ENCODE peak calls at places on chromosomes 5 and 9, in four cellular contexts. L is spleen, G is esophagus muscularis mucosa, P is testis. C is an unnamed sample.

GRCh38 chr9:8115570-8115969 is 316.0 kb upstream of the DMAC1 start:
- DNase-seq in L (no peak), G (no peak), P (no peak), C (no peak)

GRCh38 chr5:117295941-117296340 is 721.3 kb upstream of the SEMA6A start:
- DNase-seq in L (no peak), G (no peak), P (no peak), C (no peak)

GRCh38 chr9:16119261-16119660 is 566.4 kb downstream of the CCDC171 start:
- DNase-seq in L (no peak), G (no peak), P (no peak), C (no peak)

GRCh38 chr9:109733690-109734089 is 46.3 kb upstream of the PALM2AKAP2 start:
- DNase-seq in L (no peak), G (no peak), P (no peak), C (no peak)

GRCh38 chr5:171523781-171524180 is 104.3 kb downstream of the FGF18 start:
- DNase-seq in L (no peak), G (no peak), P (no peak), C (no peak)

GRCh38 chr5:180799902-180800801 is 2.5 kb downstream of the MGAT1 start:
- DNase-seq in L (no peak), G (no peak), P (no peak), C (no peak)

GRCh38 chr5:74063821-74064598 is 438.0 kb downstream of the ARHGEF28 start:
- DNase-seq in L (no peak), G (no peak), P (no peak), C (no peak)

GRCh38 chr9:70085241-70085640 is 41.6 kb downstream of the MAMDC2 start:
- DNase-seq in L (no peak), G (no peak), P (no peak), C (no peak)

GRCh38 chr9:126298319-126298801 is 28.3 kb upstream of the MVB12B start:
- DNase-seq in L (no peak), G (no peak), P (no peak), C (no peak)

GRCh38 chr5:145510324-145510723 is 324.8 kb downstream of the PRELID2 start:
- DNase-seq in L (no peak), G (no peak), P (no peak), C (no peak)

GRCh38 chr9:89710689-89711088 is 105.9 kb downstream of the GADD45G start:
- DNase-seq in L (no peak), G (no peak), P (peak), C (no peak)

GRCh38 chr9:75455444-75455921 is 367.2 kb downstream of the OSTF1 start:
- DNase-seq in L (no peak), G (no peak), P (no peak), C (no peak)

GRCh38 chr9:33884856-33885701 is 68.1 kb downstream of the UBE2R2 start:
- DNase-seq in L (no peak), G (no peak), P (peak), C (no peak)

GRCh38 chr9:5388026-5388806 is 48.5 kb upstream of the RLN1 start:
- DNase-seq in L (no peak), G (no peak), P (no peak), C (no peak)

GRCh38 chr5:77791356-77791755 is 15.2 kb upstream of the TBCA start:
- DNase-seq in L (no peak), G (no peak), P (peak), C (no peak)

GRCh38 chr5:84618262-84618661 is 233.6 kb upstream of the EDIL3 start:
- DNase-seq in L (no peak), G (no peak), P (no peak), C (no peak)

GRCh38 chr5:51544386-51544785 is 161.1 kb downstream of the ISL1 start:
- DNase-seq in L (no peak), G (no peak), P (no peak), C (no peak)

GRCh38 chr5:146340260-146341081 is 1.8 kb downstream of the POU4F3 start:
- DNase-seq in L (no peak), G (no peak), P (peak), C (peak)

GRCh38 chr9:126556560-126557250 is 57.0 kb upstream of the LMX1B start:
- DNase-seq in L (peak), G (no peak), P (no peak), C (no peak)

GRCh38 chr5:157918811-157919742 is 60.1 kb upstream of the CLINT1 start:
- DNase-seq in L (no peak), G (no peak), P (no peak), C (no peak)

GRCh38 chr5:112084149-112084548 is 327.2 kb upstream of the NREP start:
- DNase-seq in L (no peak), G (no peak), P (no peak), C (no peak)

GRCh38 chr5:44952376-44952775 is 143.6 kb downstream of the MRPS30 start:
- DNase-seq in L (no peak), G (no peak), P (peak), C (no peak)

GRCh38 chr5:92050970-92051369 is 667.9 kb upstream of the ARRDC3 start:
- DNase-seq in L (no peak), G (no peak), P (no peak), C (no peak)

GRCh38 chr5:150625831-150626746 is 14.4 kb upstream of the SYNPO start:
- DNase-seq in L (no peak), G (no peak), P (no peak), C (no peak)
- H3K27ac ChIP-seq in L (peak), G (peak), P (peak), C (peak)

GRCh38 chr9:111561165-111561719 is 36.3 kb downstream of the ZNF483 start:
- DNase-seq in L (no peak), G (no peak), P (no peak), C (no peak)
- TF ChIP-seq POLR2A in L (no peak), G (no peak), P (no peak), C (no peak)

DNA sequence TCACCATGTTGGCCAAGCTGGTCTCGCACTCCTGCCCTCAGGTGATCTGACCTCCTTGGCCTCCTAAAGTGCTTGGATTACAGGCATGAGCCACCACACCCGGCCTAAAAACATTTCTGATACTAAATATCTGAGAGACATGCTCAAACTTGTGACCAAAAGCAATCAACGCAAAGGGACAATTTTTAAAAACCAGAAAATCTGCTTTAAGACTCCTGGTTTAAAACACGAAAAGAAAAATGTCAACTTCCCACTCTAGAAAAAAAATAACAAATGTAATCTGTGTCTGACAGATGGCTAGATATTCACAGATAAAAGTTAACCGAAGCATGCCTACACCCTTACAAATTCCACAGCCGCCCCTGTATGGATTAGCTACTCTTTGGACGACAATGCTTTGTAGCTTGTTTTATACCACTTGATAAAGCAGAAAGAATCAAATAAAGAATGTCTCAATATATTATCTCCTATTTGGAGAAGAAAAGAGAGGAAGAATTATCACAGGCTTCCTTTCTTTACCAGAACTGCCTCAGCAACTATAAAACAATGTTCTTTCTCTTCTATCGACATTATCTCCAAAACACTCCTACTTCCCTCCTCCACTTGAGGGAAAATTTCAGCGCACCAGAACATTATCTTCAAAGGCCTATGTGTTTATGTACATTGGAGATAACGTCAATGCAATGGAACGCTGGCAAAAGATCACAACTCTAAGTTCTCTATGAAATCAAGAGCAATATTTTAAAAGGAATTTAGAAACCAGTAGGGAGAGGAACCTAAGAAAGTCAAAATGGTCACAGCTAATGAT is 26.3 kb downstream of the CEMIP2 start:
- DNase-seq in L (no peak), G (no peak), P (peak), C (no peak)
- H3K27ac ChIP-seq in L (no peak), G (no peak), P (peak), C (no peak)

GRCh38 chr9:122393284-122393983 is 22.6 kb downstream of the PTGS1 start:
- DNase-seq in L (no peak), G (peak), P (no peak), C (no peak)

GRCh38 chr9:122394265-122395242 is 23.7 kb downstream of the PTGS1 start:
- DNase-seq in L (no peak), G (peak), P (no peak), C (no peak)

GRCh38 chr9:122398371-122398924 is 27.6 kb downstream of the PTGS1 start:
- DNase-seq in L (no peak), G (no peak), P (no peak), C (no peak)

GRCh38 chr9:122396622-122397148 is 25.9 kb downstream of the PTGS1 start:
- DNase-seq in L (no peak), G (peak), P (no peak), C (no peak)

DNA sequence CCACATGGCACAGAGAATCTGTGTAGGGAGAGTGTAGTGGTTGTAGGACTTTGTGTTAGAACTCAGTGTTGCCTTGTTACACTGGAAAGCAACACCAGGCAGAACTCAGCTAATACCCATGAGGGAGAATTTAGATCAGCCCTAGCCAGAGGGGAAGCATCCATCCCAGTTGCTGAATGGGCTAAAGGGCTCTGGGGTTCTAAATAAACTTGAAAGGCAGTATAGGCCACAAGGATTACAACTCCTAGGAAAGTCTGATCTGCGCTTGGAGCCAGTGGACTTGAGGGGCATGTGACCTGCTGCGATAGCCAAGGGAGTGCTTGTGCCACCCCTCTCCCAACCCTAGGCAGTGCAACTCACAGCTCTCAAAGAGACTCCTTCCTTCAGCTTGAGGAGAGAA is 26.9 kb downstream of the PTGS1 start:
- DNase-seq in L (no peak), G (peak), P (no peak), C (no peak)
- TF ChIP-seq POLR2A in L (no peak), G (no peak), P (no peak), C (no peak)